ENCODE peak calls at places on chromosomes 4 and X, in nine cellular contexts. One of them, this sample, is unnamed.

GRCh38 chrX:48957477-48957826 is at the start of gene OTUD5:
- DNase-seq in sigmoid colon: no peak
- DNase-seq in HCT116: no peak
- DNase-seq in HepG2: peak; percentile 39
- DNase-seq in transverse colon: no peak
- DNase-seq in GM12878: no peak
- DNase-seq in GM12891: peak; percentile 68
- DNase-seq in H1: no peak
- DNase-seq in K562: peak; percentile 77
- DNase-seq in this sample: peak; percentile 75

GRCh38 chr4:84967292-84967651 is 782 bp upstream of the WDFY3 start:
- DNase-seq in sigmoid colon: no peak
- DNase-seq in HCT116: no peak
- DNase-seq in HepG2: no peak
- DNase-seq in transverse colon: no peak
- DNase-seq in GM12878: no peak
- DNase-seq in GM12891: no peak
- DNase-seq in H1: no peak
- DNase-seq in K562: no peak
- DNase-seq in this sample: no peak

GRCh38 chrX:41326431-41326830 is 7.5 kb upstream of the DDX3X start:
- DNase-seq in sigmoid colon: no peak
- DNase-seq in HCT116: no peak
- DNase-seq in HepG2: no peak
- DNase-seq in transverse colon: no peak
- DNase-seq in GM12878: no peak
- DNase-seq in GM12891: no peak
- DNase-seq in H1: no peak
- DNase-seq in K562: no peak
- DNase-seq in this sample: no peak

GRCh38 chr4:6782846-6783110 is 251 bp downstream of the KIAA0232 start:
- DNase-seq in sigmoid colon: no peak
- DNase-seq in HCT116: no peak
- DNase-seq in HepG2: no peak
- DNase-seq in transverse colon: no peak
- DNase-seq in GM12878: no peak
- DNase-seq in GM12891: no peak
- DNase-seq in H1: no peak
- DNase-seq in K562: no peak
- DNase-seq in this sample: no peak

GRCh38 chr4:55214172-55214571 is 88.8 kb upstream of the KDR start:
- DNase-seq in sigmoid colon: no peak
- DNase-seq in HCT116: no peak
- DNase-seq in HepG2: no peak
- DNase-seq in transverse colon: no peak
- DNase-seq in GM12878: no peak
- DNase-seq in GM12891: no peak
- DNase-seq in H1: no peak
- DNase-seq in K562: no peak
- DNase-seq in this sample: no peak

GRCh38 chr4:47804598-47804997 is 33.3 kb downstream of the CORIN start:
- DNase-seq in sigmoid colon: no peak
- DNase-seq in HCT116: no peak
- DNase-seq in HepG2: no peak
- DNase-seq in transverse colon: no peak
- DNase-seq in GM12878: no peak
- DNase-seq in GM12891: no peak
- DNase-seq in H1: no peak
- DNase-seq in K562: no peak
- DNase-seq in this sample: no peak

GRCh38 chr4:141158219-141158618 is 24.9 kb upstream of the RNF150 start:
- DNase-seq in sigmoid colon: no peak
- DNase-seq in HCT116: peak; percentile 33
- DNase-seq in HepG2: peak; percentile 31
- DNase-seq in transverse colon: no peak
- DNase-seq in GM12878: no peak
- DNase-seq in GM12891: no peak
- DNase-seq in H1: no peak
- DNase-seq in K562: peak; percentile 49
- DNase-seq in this sample: no peak

GRCh38 chr4:145099653-145100052 is 1.5 kb downstream of the ABCE1 start:
- DNase-seq in sigmoid colon: no peak
- DNase-seq in HCT116: no peak
- DNase-seq in HepG2: peak; percentile 19
- DNase-seq in transverse colon: no peak
- DNase-seq in GM12878: no peak
- DNase-seq in GM12891: no peak
- DNase-seq in H1: no peak
- DNase-seq in K562: no peak
- DNase-seq in this sample: no peak

GRCh38 chrX:150680974-150681373 is 12.2 kb upstream of the MTMR1 start:
- DNase-seq in sigmoid colon: no peak
- DNase-seq in HCT116: peak; percentile 8
- DNase-seq in HepG2: peak; percentile 7
- DNase-seq in transverse colon: no peak
- DNase-seq in GM12878: no peak
- DNase-seq in GM12891: no peak
- DNase-seq in H1: no peak
- DNase-seq in K562: peak; percentile 33
- DNase-seq in this sample: no peak

GRCh38 chr4:80221161-80221560 is 23.9 kb downstream of the PRDM8 start:
- DNase-seq in sigmoid colon: no peak
- DNase-seq in HCT116: no peak
- DNase-seq in HepG2: no peak
- DNase-seq in transverse colon: no peak
- DNase-seq in GM12878: no peak
- DNase-seq in GM12891: no peak
- DNase-seq in H1: no peak
- DNase-seq in K562: no peak
- DNase-seq in this sample: no peak

GRCh38 chr4:109921384-109921808 is 8.7 kb downstream of the EGF start:
- DNase-seq in sigmoid colon: no peak
- DNase-seq in HCT116: no peak
- DNase-seq in HepG2: no peak
- DNase-seq in transverse colon: no peak
- DNase-seq in GM12878: no peak
- DNase-seq in GM12891: no peak
- DNase-seq in H1: no peak
- DNase-seq in K562: no peak
- DNase-seq in this sample: no peak

GRCh38 chr4:173317003-173317402 is 17.2 kb downstream of the HMGB2 start:
- DNase-seq in sigmoid colon: no peak
- DNase-seq in HCT116: no peak
- DNase-seq in HepG2: peak; percentile 21
- DNase-seq in transverse colon: no peak
- DNase-seq in GM12878: no peak
- DNase-seq in GM12891: no peak
- DNase-seq in H1: no peak
- DNase-seq in K562: peak; percentile 29
- DNase-seq in this sample: no peak

GRCh38 chr4:123405212-123405856 is 8.7 kb downstream of the SPRY1 start:
- DNase-seq in sigmoid colon: no peak
- DNase-seq in HCT116: no peak
- DNase-seq in HepG2: no peak
- DNase-seq in transverse colon: no peak
- DNase-seq in GM12878: no peak
- DNase-seq in GM12891: no peak
- DNase-seq in H1: no peak
- DNase-seq in K562: no peak
- DNase-seq in this sample: no peak
- TF ChIP-seq POLR2AphosphoS5 in sigmoid colon: no peak
- TF ChIP-seq POLR2AphosphoS5 in HCT116: no peak
- TF ChIP-seq POLR2AphosphoS5 in HepG2: peak; percentile 10
- TF ChIP-seq POLR2AphosphoS5 in transverse colon: no peak
- TF ChIP-seq POLR2AphosphoS5 in GM12878: no peak
- TF ChIP-seq POLR2AphosphoS5 in GM12891: no peak
- TF ChIP-seq POLR2AphosphoS5 in H1: no peak
- TF ChIP-seq POLR2AphosphoS5 in K562: no peak
- TF ChIP-seq POLR2AphosphoS5 in this sample: no peak

DNA sequence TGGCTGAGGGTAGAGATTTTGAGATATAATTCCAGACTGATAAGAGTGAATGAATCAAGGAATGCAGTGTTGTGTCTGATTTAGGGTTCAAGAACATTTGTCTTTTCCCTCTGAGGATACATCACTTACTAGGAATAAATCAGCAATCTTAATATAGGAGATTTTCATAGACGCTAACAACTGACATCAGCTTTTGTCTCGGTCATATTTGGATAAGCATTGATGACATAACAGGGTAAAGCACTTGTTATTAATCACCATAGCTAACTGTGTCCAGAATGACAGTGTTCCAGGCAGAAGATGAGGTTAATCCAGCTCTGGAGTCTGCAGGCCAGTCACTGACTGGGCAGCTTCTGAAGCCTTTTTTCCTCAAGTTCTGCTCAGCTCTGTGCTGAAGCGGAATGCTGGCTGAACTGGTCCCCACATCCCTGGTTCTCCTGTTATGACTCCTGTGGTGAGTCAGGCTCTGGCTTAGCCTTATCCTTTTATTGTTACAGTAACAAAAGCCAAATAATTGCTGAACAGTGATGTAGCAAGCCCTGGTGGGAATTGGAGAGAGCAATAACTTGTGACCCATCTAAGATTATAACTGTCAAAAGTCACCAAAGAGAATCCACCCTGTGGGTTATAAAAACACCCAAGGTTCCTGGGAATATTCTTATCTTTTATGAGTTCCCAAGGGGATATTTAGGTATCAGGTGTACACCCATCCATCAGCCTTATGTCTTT is 41.8 kb downstream of the FNIP2 start:
- DNase-seq in sigmoid colon: peak; percentile 92
- DNase-seq in HCT116: peak; percentile 8
- DNase-seq in HepG2: no peak
- DNase-seq in transverse colon: peak; percentile 76
- DNase-seq in GM12878: no peak
- DNase-seq in GM12891: no peak
- DNase-seq in H1: no peak
- DNase-seq in K562: no peak
- DNase-seq in this sample: no peak
- TF ChIP-seq POLR2A in sigmoid colon: no peak
- TF ChIP-seq POLR2A in HCT116: no peak
- TF ChIP-seq POLR2A in HepG2: no peak
- TF ChIP-seq POLR2A in transverse colon: peak; percentile 48
- TF ChIP-seq POLR2A in GM12878: no peak
- TF ChIP-seq POLR2A in GM12891: no peak
- TF ChIP-seq POLR2A in H1: no peak
- TF ChIP-seq POLR2A in K562: no peak
- TF ChIP-seq POLR2A in this sample: no peak

GRCh38 chr4:708631-708933 is 3.0 kb downstream of the PCGF3 start:
- DNase-seq in sigmoid colon: peak; percentile 48
- DNase-seq in HCT116: no peak
- DNase-seq in HepG2: no peak
- DNase-seq in transverse colon: no peak
- DNase-seq in GM12878: no peak
- DNase-seq in GM12891: no peak
- DNase-seq in H1: no peak
- DNase-seq in K562: no peak
- DNase-seq in this sample: no peak

GRCh38 chr4:710116-710515 is 4.5 kb downstream of the PCGF3 start:
- DNase-seq in sigmoid colon: peak; percentile 61
- DNase-seq in HCT116: no peak
- DNase-seq in HepG2: no peak
- DNase-seq in transverse colon: no peak
- DNase-seq in GM12878: no peak
- DNase-seq in GM12891: no peak
- DNase-seq in H1: no peak
- DNase-seq in K562: no peak
- DNase-seq in this sample: no peak

GRCh38 chr4:706834-707598 is 1.4 kb downstream of the PCGF3 start:
- DNase-seq in sigmoid colon: peak; percentile 60
- DNase-seq in HCT116: no peak
- DNase-seq in HepG2: no peak
- DNase-seq in transverse colon: no peak
- DNase-seq in GM12878: no peak
- DNase-seq in GM12891: no peak
- DNase-seq in H1: no peak
- DNase-seq in K562: no peak
- DNase-seq in this sample: no peak

GRCh38 chr4:709348-709747 is 3.7 kb downstream of the PCGF3 start:
- DNase-seq in sigmoid colon: no peak
- DNase-seq in HCT116: no peak
- DNase-seq in HepG2: no peak
- DNase-seq in transverse colon: no peak
- DNase-seq in GM12878: no peak
- DNase-seq in GM12891: no peak
- DNase-seq in H1: no peak
- DNase-seq in K562: no peak
- DNase-seq in this sample: no peak

DNA sequence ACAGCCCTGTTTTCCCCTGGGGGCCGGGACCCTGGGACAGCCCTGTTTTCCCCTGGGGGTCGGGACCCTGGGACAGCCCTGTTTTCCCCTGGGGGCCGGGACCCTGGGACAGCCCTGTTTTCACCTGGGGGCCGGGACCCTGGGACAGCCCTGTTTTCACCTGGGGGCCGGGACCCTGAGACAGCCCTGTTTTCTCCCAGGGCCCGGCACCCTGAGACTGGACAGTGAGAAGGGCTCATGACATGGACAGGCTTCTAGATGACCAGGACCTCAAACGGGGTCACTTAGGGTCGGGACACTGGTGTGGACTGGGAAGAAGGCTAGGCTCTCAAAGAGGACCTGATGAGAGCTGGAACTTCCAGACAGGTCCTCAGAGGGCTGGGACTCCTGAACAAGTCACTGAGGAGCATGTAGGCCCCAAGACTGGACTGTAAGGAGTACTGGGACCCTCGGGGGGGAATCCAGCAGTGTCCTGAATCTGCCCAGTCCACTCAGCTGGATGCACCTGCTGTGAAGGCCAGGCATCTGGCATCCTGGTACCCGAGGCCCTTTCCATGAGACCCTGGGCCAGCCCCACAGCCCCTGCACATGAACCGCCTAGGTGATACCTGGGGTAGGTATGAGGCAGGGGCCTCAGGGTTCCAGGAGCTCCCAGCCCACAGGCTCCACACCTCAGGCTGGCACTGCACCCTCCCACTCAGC is 2.4 kb downstream of the PCGF3 start:
- DNase-seq in sigmoid colon: peak; percentile 58
- DNase-seq in HCT116: no peak
- DNase-seq in HepG2: no peak
- DNase-seq in transverse colon: no peak
- DNase-seq in GM12878: no peak
- DNase-seq in GM12891: no peak
- DNase-seq in H1: no peak
- DNase-seq in K562: no peak
- DNase-seq in this sample: no peak
- TF ChIP-seq POLR2AphosphoS5 in sigmoid colon: no peak
- TF ChIP-seq POLR2AphosphoS5 in HCT116: no peak
- TF ChIP-seq POLR2AphosphoS5 in HepG2: no peak
- TF ChIP-seq POLR2AphosphoS5 in transverse colon: no peak
- TF ChIP-seq POLR2AphosphoS5 in GM12878: no peak
- TF ChIP-seq POLR2AphosphoS5 in GM12891: no peak
- TF ChIP-seq POLR2AphosphoS5 in H1: no peak
- TF ChIP-seq POLR2AphosphoS5 in K562: no peak
- TF ChIP-seq POLR2AphosphoS5 in this sample: no peak

DNA sequence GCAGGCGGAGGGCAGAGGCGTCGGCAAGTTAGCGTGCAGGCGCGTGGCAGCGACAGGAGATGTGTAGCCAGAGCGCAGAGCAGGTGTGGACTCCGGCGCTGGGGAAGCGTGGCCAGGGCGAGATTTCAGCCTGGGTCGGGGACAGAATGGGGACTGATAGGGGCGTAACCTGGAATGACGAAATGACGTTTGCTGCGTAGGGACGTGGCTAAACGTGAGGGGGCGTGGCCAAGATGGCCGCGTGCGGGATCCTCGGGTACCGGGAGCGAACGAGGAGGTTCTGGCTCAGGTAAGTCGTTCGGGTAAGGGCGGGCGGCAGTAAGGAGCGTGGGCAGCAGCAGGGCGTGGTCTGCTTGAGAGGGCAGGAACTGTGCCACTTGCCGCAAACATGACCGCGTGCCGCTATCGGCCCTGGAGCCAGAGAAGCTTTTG is 10.9 kb upstream of the CLTRN start:
- DNase-seq in sigmoid colon: peak; percentile 93
- DNase-seq in HCT116: peak; percentile 70
- DNase-seq in HepG2: no peak
- DNase-seq in transverse colon: peak; percentile 91
- DNase-seq in GM12878: no peak
- DNase-seq in GM12891: peak; percentile 15
- DNase-seq in H1: no peak
- DNase-seq in K562: peak; percentile 74
- DNase-seq in this sample: peak; percentile 61
- TF ChIP-seq POLR2A in sigmoid colon: peak; percentile 50
- TF ChIP-seq POLR2A in HCT116: no peak
- TF ChIP-seq POLR2A in HepG2: peak; percentile 44
- TF ChIP-seq POLR2A in transverse colon: no peak
- TF ChIP-seq POLR2A in GM12878: no peak
- TF ChIP-seq POLR2A in GM12891: no peak
- TF ChIP-seq POLR2A in H1: no peak
- TF ChIP-seq POLR2A in K562: no peak
- TF ChIP-seq POLR2A in this sample: peak; percentile 13